ENCODE peak calls at places on chromosomes 12 and 14, in eight cellular contexts. O, Z, A, Y, C, B, S and W are unnamed samples.
A peak's percentile ranks its signal among the peaks of the same experiment; 100 is the strongest.

GRCh38 chr14:65044596-65044959 is 57.7 kb downstream of the MAX start:
- DNase-seq in B (peak; percentile 15), C (no peak), O (no peak), A (no peak), S (no peak), Z (no peak), Y (no peak), W (no peak)

GRCh38 chr12:49014547-49014946 is 4.0 kb downstream of the PRKAG1 start:
- DNase-seq in O (no peak), S (no peak), Y (no peak), B (no peak), C (no peak), A (peak; percentile 28), Z (no peak), W (no peak)

GRCh38 chr12:75704664-75705063 is 193.3 kb upstream of the KRR1 start:
- DNase-seq in Z (peak; percentile 85), A (no peak), B (no peak), C (no peak), S (no peak), O (no peak), Y (no peak), W (no peak)

GRCh38 chr14:68782091-68782981 is 10.5 kb downstream of the ZFP36L1 start:
- DNase-seq in Z (no peak), Y (no peak), O (peak; percentile 24), B (no peak), S (no peak), C (no peak), A (no peak), W (no peak)

GRCh38 chr12:65916991-65917676 is 92.9 kb downstream of the HMGA2 start:
- DNase-seq in Y (no peak), Z (no peak), S (no peak), B (no peak), A (no peak), C (no peak), O (no peak), W (no peak)

GRCh38 chr12:52392465-52393007 is 7.1 kb upstream of the KRT84 start:
- DNase-seq in O (no peak), Z (no peak), A (no peak), B (no peak), Y (no peak), C (no peak), S (no peak), W (no peak)

GRCh38 chr12:52402873-52403510 is 3.1 kb downstream of the KRT82 start:
- DNase-seq in C (no peak), A (no peak), S (no peak), Y (no peak), B (no peak), Z (no peak), O (no peak), W (no peak)

GRCh38 chr12:52637299-52637698 is 14.7 kb downstream of the KRT2 start:
- DNase-seq in Y (no peak), O (no peak), C (no peak), S (no peak), Z (no peak), A (no peak), B (no peak), W (no peak)

GRCh38 chr12:11756523-11756922 is 107.0 kb downstream of the ETV6 start:
- DNase-seq in O (no peak), C (no peak), S (no peak), Z (no peak), B (no peak), A (no peak), Y (no peak), W (no peak)

GRCh38 chr14:95291859-95292542 is 27.7 kb downstream of the CLMN start:
- DNase-seq in B (peak; percentile 68), C (peak; percentile 48), A (no peak), O (peak; percentile 63), Z (peak; percentile 21), Y (no peak), S (peak; percentile 62), W (peak; percentile 41)

GRCh38 chr14:64683264-64683663 is 21.0 kb upstream of the PLEKHG3 start:
- DNase-seq in S (no peak), A (no peak), B (no peak), Y (no peak), O (no peak), C (no peak), Z (no peak), W (no peak)

GRCh38 chr14:20469242-20469889 is at the start of gene PNP:
- DNase-seq in S (peak; percentile 89), B (peak; percentile 97), Z (peak; percentile 85), O (peak; percentile 93), A (peak; percentile 97), C (peak; percentile 95), Y (peak; percentile 65), W (peak; percentile 67)

GRCh38 chr14:20469890-20470858 is 968 bp downstream of the PNP start:
- DNase-seq in A (peak; percentile 48), Y (no peak), O (peak; percentile 40), Z (peak; percentile 45), B (peak; percentile 49), S (peak; percentile 84), C (peak; percentile 24), W (peak; percentile 63)

GRCh38 chr14:20472566-20473206 is 3.5 kb downstream of the PNP start:
- DNase-seq in A (no peak), B (no peak), C (no peak), O (no peak), S (no peak), Z (no peak), Y (no peak), W (no peak)

DNA sequence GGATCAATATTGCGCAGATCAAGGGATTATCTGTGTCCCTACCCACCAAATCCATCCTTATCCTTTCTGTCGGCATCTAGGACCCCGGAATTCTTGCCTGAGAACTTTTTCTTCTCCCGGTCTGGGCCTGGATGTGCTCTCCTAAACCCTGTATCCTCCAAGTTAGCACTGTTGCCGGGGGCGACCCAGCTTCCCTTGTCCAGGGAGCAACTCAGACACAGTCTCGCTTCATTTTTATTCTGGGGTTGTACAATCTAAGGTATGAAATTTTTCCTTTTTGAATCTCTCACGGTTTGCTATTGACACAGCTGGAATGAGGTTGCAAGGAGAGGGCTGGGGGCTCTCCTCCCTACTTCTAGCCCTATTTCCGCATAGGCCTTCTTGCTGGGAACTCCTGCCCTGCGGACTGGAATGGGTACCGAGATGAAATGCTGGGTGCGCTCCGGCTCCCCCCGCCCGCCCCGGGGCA is 399 bp upstream of the PNP start:
- DNase-seq in A (peak; percentile 38), Z (no peak), Y (no peak), S (no peak), B (no peak), O (no peak), C (no peak), W (no peak)
- H3K27ac ChIP-seq in A (no peak overlapping the region), Z (peak overlapping the region; percentile 86), Y (no peak overlapping the region), S (peak overlapping the region; percentile 76), B (peak overlapping the region; percentile 90), O (peak overlapping the region; percentile 92), C (peak overlapping the region; percentile 64), W (peak overlapping the region; percentile 74)

GRCh38 chr14:20456971-20457370 is 1.9 kb downstream of the APEX1 start:
- DNase-seq in B (no peak), C (no peak), Y (no peak), A (no peak), Z (no peak), S (no peak), O (no peak), W (no peak)
- TF ChIP-seq POLR2AphosphoS5 in B (peak; percentile 34), C (no peak), Y (peak; percentile 40), A (no peak), Z (no peak), S (no peak), O (no peak), W (no peak)

GRCh38 chr14:97578982-97579381 is 781.8 kb downstream of the VRK1 start:
- DNase-seq in A (no peak), B (no peak), Z (no peak), Y (no peak), S (no peak), O (no peak), C (no peak), W (no peak)

GRCh38 chr14:97580923-97581495 is 783.8 kb downstream of the VRK1 start:
- DNase-seq in O (no peak), Z (no peak), C (no peak), A (peak; percentile 64), B (no peak), S (no peak), Y (no peak), W (no peak)

DNA sequence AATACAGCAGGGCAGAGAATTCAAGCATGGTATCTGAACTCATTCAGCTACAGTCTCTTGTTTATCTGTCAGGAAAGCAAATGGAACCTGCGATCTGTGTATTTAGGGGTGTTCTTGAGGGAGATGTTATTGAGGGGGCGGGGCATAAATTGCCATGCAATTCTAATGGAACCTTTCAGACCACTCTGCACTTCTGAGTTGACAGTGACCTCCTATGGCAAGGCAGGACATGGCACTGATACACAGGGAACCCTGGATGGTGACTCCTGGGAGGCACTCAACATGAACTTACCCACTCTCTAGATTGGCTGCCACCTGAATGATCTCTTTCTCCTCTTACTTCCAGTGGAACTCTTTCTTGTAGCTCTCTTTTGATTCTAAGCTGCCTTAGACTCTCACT is 787.3 kb downstream of the VRK1 start:
- DNase-seq in Y (no peak), C (no peak), O (no peak), B (no peak), Z (peak; percentile 8), A (peak; percentile 46), S (no peak), W (no peak)
- TF ChIP-seq CTCF in Y (peak; percentile 21), C (no peak), O (no peak), B (no peak), Z (peak; percentile 20), A (peak; percentile 47), S (no peak), W (no peak)

GRCh38 chr12:82688035-82688501 is 1.4 kb downstream of the TMTC2 start:
- DNase-seq in C (peak; percentile 15), Z (no peak), B (no peak), A (no peak), S (peak; percentile 27), Y (no peak), O (no peak), W (no peak)
- H3K27ac ChIP-seq in C (no peak overlapping the region), Z (no peak overlapping the region), B (peak overlapping the region; percentile 93), A (no peak overlapping the region), S (no peak overlapping the region), Y (peak overlapping the region; percentile 94), O (peak overlapping the region; percentile 91), W (no peak overlapping the region)

GRCh38 chr12:56593909-56594621 is 36.1 kb downstream of the BAZ2A start:
- DNase-seq in C (peak; percentile 76), A (peak; percentile 92), O (peak; percentile 46), Z (peak; percentile 51), B (peak; percentile 43), Y (no peak), S (peak; percentile 75), W (peak; percentile 71)
- TF ChIP-seq POLR2AphosphoS5 in C (no peak), A (no peak), O (no peak), Z (no peak), B (peak; percentile 31), Y (no peak), S (no peak), W (no peak)

GRCh38 chr12:47079365-47079893 is at the start of gene PCED1B:
- DNase-seq in O (peak; percentile 70), A (peak; percentile 74), Y (no peak), S (peak; percentile 67), Z (no peak), B (peak; percentile 77), C (peak; percentile 33), W (no peak)
- TF ChIP-seq CTCF in O (no peak), A (no peak), Y (peak; percentile 48), S (no peak), Z (peak; percentile 43), B (peak; percentile 12), C (peak; percentile 41), W (peak; percentile 77)

GRCh38 chr14:97796511-97796910 is 999.3 kb downstream of the VRK1 start:
- DNase-seq in Y (no peak), Z (no peak), B (no peak), O (no peak), A (no peak), C (no peak), S (no peak), W (no peak)
- H3K27ac ChIP-seq in Y (no peak overlapping the region), Z (no peak overlapping the region), B (no peak overlapping the region), O (no peak overlapping the region), A (no peak overlapping the region), C (no peak overlapping the region), S (no peak overlapping the region), W (no peak overlapping the region)